ENCODE peak calls at places on chromosomes 4 and X, in nine cellular contexts. F is endothelial cell of umbilical vein; C is CD4-positive, CD25-positive, alpha-beta regulatory T cell; V is foreskin fibroblast; K is lung; Y is sigmoid colon; G is dorsolateral prefrontal cortex; J is thoracic aorta; T is BJ. R is an unnamed sample.

GRCh38 chr4:36255575-36255974 is 11.3 kb upstream of the ARAP2 start:
- DNase-seq in F (no peak), C (peak; percentile 79), V (no peak), K (no peak), Y (no peak), G (no peak), J (no peak), T (no peak), R (peak; percentile 92)

GRCh38 chr4:61011051-61011450 is 189.1 kb upstream of the ADGRL3 start:
- DNase-seq in F (no peak), C (no peak), V (no peak), K (no peak), Y (no peak), G (no peak), J (no peak), T (no peak), R (no peak)

GRCh38 chr4:74608151-74608949 is 163.4 kb downstream of the AREG start:
- DNase-seq in F (no peak), C (no peak), V (peak; percentile 67), K (no peak), Y (no peak), G (no peak), J (no peak), T (no peak), R (no peak)

GRCh38 chr4:168098257-168098717 is 6.0 kb downstream of the ANXA10 start:
- DNase-seq in F (peak; percentile 91), C (no peak), V (peak; percentile 61), K (no peak), Y (no peak), G (no peak), J (no peak), T (no peak), R (no peak)

GRCh38 chr4:127868196-127868595 is 12.5 kb upstream of the PLK4 start:
- DNase-seq in F (no peak), C (no peak), V (no peak), K (no peak), Y (no peak), G (no peak), J (no peak), T (no peak), R (no peak)

GRCh38 chr4:151569650-151570049 is 160.7 kb downstream of the FHIP1A start:
- DNase-seq in F (no peak), C (no peak), V (no peak), K (peak; percentile 42), Y (no peak), G (no peak), J (no peak), T (no peak), R (no peak)

GRCh38 chr4:174631901-174632758 is 109.8 kb upstream of the HPGD start:
- DNase-seq in F (peak; percentile 6), C (peak; percentile 42), V (peak; percentile 47), K (no peak), Y (no peak), G (no peak), J (no peak), T (no peak), R (peak; percentile 57)

GRCh38 chrX:1727531-1728027 is 112.7 kb downstream of the ASMT start:
- DNase-seq in F (no peak), C (no peak), V (no peak), K (no peak), Y (no peak), G (no peak), J (no peak), T (peak; percentile 18), R (no peak)

GRCh38 chrX:70497026-70497425 is 52.4 kb downstream of the DLG3 start:
- DNase-seq in F (no peak), C (no peak), V (no peak), K (no peak), Y (no peak), G (no peak), J (no peak), T (no peak), R (no peak)

GRCh38 chr4:25029479-25030282 is 1.1 kb downstream of the LGI2 start:
- DNase-seq in F (no peak), C (no peak), V (no peak), K (no peak), Y (no peak), G (no peak), J (no peak), T (no peak), R (no peak)

GRCh38 chr4:60562353-60562752 is 637.8 kb upstream of the ADGRL3 start:
- DNase-seq in F (no peak), C (no peak), V (no peak), K (no peak), Y (no peak), G (no peak), J (no peak), T (no peak), R (no peak)

GRCh38 chr4:134470544-134470943 is 269.0 kb upstream of the PABPC4L start:
- DNase-seq in F (peak; percentile 63), C (no peak), V (no peak), K (no peak), Y (no peak), G (no peak), J (no peak), T (no peak), R (peak; percentile 1)

GRCh38 chr4:117740736-117741135 is 293.6 kb upstream of the NDST3 start:
- DNase-seq in F (no peak), C (no peak), V (no peak), K (no peak), Y (no peak), G (no peak), J (no peak), T (no peak), R (no peak)

GRCh38 chrX:119272882-119273806 is 37.1 kb downstream of the PGRMC1 start:
- DNase-seq in F (peak; percentile 19), C (peak; percentile 11), V (peak; percentile 60), K (no peak), Y (peak; percentile 70), G (no peak), J (no peak), T (no peak), R (peak; percentile 34)

GRCh38 chrX:10168226-10168625 is 11.5 kb downstream of the CLCN4 start:
- DNase-seq in F (no peak), C (no peak), V (no peak), K (no peak), Y (peak; percentile 57), G (no peak), J (no peak), T (no peak), R (no peak)

GRCh38 chr4:121192013-121192412 is 27.9 kb upstream of the TNIP3 start:
- DNase-seq in F (no peak), C (no peak), V (no peak), K (no peak), Y (no peak), G (no peak), J (no peak), T (no peak), R (no peak)

GRCh38 chr4:121191351-121191750 is 27.2 kb upstream of the TNIP3 start:
- DNase-seq in F (no peak), C (peak; percentile 43), V (no peak), K (no peak), Y (no peak), G (no peak), J (no peak), T (no peak), R (no peak)

GRCh38 chr4:121190389-121190788 is 26.3 kb upstream of the TNIP3 start:
- DNase-seq in F (no peak), C (no peak), V (no peak), K (no peak), Y (no peak), G (no peak), J (no peak), T (no peak), R (no peak)

GRCh38 chr4:121189811-121190210 is 25.7 kb upstream of the TNIP3 start:
- DNase-seq in F (no peak), C (peak; percentile 71), V (no peak), K (no peak), Y (no peak), G (no peak), J (no peak), T (no peak), R (peak; percentile 72)

DNA sequence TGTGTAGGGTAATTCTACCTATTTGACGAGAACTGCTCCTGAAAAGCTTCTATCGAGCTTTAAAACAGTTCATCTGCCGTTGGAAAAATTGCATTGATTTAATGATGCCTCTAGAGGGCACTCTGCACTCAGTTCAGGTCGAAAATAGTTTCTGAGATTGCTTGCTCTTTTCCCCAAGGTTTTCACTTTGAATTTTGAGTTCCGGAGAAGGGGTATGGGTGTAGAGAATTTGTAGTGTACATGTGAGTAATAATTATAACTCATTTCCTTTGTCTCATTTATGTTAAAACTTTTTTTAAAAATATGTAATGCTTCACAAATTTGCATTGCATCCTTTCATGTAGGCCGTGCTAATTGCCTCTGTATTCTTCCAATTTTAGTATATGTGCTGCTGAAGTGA is 28.4 kb upstream of the TNIP3 start:
- DNase-seq in F (peak; percentile 31), C (peak; percentile 50), V (peak; percentile 67), K (no peak), Y (no peak), G (no peak), J (no peak), T (no peak), R (peak; percentile 68)
- H3K4me3 ChIP-seq in F (no peak overlapping the region), C (peak overlapping the region; percentile 59), V (no peak overlapping the region), K (no peak overlapping the region), Y (no peak overlapping the region), G (no peak overlapping the region), J (peak overlapping the region; percentile 18), T (no peak overlapping the region), R (no peak overlapping the region)

DNA sequence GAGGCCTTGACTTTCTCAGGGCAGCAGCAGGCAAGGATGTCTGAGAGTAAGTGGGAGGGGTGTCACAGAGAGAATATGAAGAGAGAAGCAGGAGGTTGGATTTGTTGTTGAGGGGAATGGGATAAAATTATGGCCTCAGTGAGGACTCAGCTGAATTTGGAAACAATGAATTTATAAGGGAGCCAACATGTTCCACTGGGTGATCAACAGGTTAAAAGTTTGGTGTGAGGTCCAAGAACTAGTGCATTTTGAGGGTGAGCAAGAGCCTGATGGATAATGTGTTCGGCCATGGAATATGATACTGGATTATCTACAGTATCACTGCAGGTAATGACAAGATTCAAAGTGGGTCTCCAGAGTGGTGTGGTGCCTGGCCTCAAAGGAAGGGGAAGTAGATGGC is 33.5 kb downstream of the LIMCH1 start:
- DNase-seq in F (no peak), C (no peak), V (no peak), K (no peak), Y (no peak), G (no peak), J (no peak), T (no peak), R (no peak)
- H3K4me3 ChIP-seq in F (no peak overlapping the region), C (no peak overlapping the region), V (no peak overlapping the region), K (no peak overlapping the region), Y (no peak overlapping the region), G (no peak overlapping the region), J (no peak overlapping the region), T (no peak overlapping the region), R (no peak overlapping the region)

DNA sequence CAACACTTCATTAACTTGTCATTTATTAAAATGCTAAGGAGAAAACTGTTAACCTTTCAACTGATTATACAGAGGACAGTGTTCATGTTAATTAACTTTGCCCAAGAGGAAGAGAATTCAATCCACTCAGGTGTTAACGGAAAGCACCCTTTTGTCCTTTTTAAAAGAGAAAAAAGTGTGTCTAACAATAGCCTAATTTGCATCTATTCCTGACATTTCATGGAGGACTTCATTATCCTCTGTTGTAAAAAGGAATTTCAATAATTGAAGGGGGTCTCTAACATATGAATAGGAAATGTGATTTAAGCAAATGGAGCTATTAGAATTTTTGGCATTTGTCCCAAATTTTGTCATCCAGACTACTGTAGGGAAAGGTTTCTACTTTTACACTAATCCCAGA is 44.6 kb upstream of the GC start:
- DNase-seq in F (no peak), C (no peak), V (no peak), K (no peak), Y (no peak), G (no peak), J (no peak), T (no peak), R (no peak)
- H3K4me3 ChIP-seq in F (no peak overlapping the region), C (no peak overlapping the region), V (no peak overlapping the region), K (no peak overlapping the region), Y (no peak overlapping the region), G (no peak overlapping the region), J (no peak overlapping the region), T (no peak overlapping the region), R (no peak overlapping the region)

GRCh38 chrX:53257166-53257565 is 24.2 kb downstream of the IQSEC2 start:
- DNase-seq in F (no peak), C (no peak), V (no peak), K (no peak), Y (peak; percentile 53), G (no peak), J (no peak), T (no peak), R (no peak)
- H3K4me3 ChIP-seq in F (no peak overlapping the region), C (no peak overlapping the region), V (no peak overlapping the region), K (no peak overlapping the region), Y (no peak overlapping the region), G (no peak overlapping the region), J (no peak overlapping the region), T (no peak overlapping the region), R (no peak overlapping the region)